ENCODE peak calls at places on chromosomes 13 and 19, in five cellular contexts. One of them, this sample, is unnamed.

GRCh38 chr13:105665284-105665683 is 870.2 kb downstream of the EFNB2 start:
- DNase-seq in PC-3: peak; percentile 11
- DNase-seq in Peyer's patch: no peak
- DNase-seq in thoracic aorta: no peak
- DNase-seq in testis: no peak
- DNase-seq in this sample: no peak

GRCh38 chr13:62321895-62322294 is 906.2 kb upstream of the PCDH20 start:
- DNase-seq in PC-3: no peak
- DNase-seq in Peyer's patch: no peak
- DNase-seq in thoracic aorta: no peak
- DNase-seq in testis: no peak
- DNase-seq in this sample: no peak

GRCh38 chr19:8332976-8333770 is 9.9 kb downstream of the KANK3 start:
- DNase-seq in PC-3: no peak
- DNase-seq in Peyer's patch: no peak
- DNase-seq in thoracic aorta: no peak
- DNase-seq in testis: no peak
- DNase-seq in this sample: no peak

GRCh38 chr13:28355046-28355821 is 139.7 kb downstream of the FLT1 start:
- DNase-seq in PC-3: no peak
- DNase-seq in Peyer's patch: no peak
- DNase-seq in thoracic aorta: no peak
- DNase-seq in testis: peak; percentile 43
- DNase-seq in this sample: no peak

GRCh38 chr19:38229585-38230073 is 5.6 kb upstream of the DPF1 start:
- DNase-seq in PC-3: peak; percentile 67
- DNase-seq in Peyer's patch: peak; percentile 60
- DNase-seq in thoracic aorta: no peak
- DNase-seq in testis: peak; percentile 77
- DNase-seq in this sample: peak; percentile 92

GRCh38 chr19:50977626-50978025 is 6.1 kb downstream of the KLK7 start:
- DNase-seq in PC-3: peak; percentile 42
- DNase-seq in Peyer's patch: no peak
- DNase-seq in thoracic aorta: no peak
- DNase-seq in testis: no peak
- DNase-seq in this sample: no peak

GRCh38 chr19:17052439-17052838 is 22.8 kb downstream of the HAUS8 start:
- DNase-seq in PC-3: peak; percentile 71
- DNase-seq in Peyer's patch: peak; percentile 61
- DNase-seq in thoracic aorta: no peak
- DNase-seq in testis: peak; percentile 72
- DNase-seq in this sample: peak; percentile 60

GRCh38 chr13:35479223-35479536 is 2.7 kb upstream of the MAB21L1 start:
- DNase-seq in PC-3: no peak
- DNase-seq in Peyer's patch: no peak
- DNase-seq in thoracic aorta: no peak
- DNase-seq in testis: no peak
- DNase-seq in this sample: peak; percentile 13

GRCh38 chr19:9139609-9140158 is 513 bp upstream of the ZNF317 start:
- DNase-seq in PC-3: no peak
- DNase-seq in Peyer's patch: no peak
- DNase-seq in thoracic aorta: no peak
- DNase-seq in testis: no peak
- DNase-seq in this sample: no peak

DNA sequence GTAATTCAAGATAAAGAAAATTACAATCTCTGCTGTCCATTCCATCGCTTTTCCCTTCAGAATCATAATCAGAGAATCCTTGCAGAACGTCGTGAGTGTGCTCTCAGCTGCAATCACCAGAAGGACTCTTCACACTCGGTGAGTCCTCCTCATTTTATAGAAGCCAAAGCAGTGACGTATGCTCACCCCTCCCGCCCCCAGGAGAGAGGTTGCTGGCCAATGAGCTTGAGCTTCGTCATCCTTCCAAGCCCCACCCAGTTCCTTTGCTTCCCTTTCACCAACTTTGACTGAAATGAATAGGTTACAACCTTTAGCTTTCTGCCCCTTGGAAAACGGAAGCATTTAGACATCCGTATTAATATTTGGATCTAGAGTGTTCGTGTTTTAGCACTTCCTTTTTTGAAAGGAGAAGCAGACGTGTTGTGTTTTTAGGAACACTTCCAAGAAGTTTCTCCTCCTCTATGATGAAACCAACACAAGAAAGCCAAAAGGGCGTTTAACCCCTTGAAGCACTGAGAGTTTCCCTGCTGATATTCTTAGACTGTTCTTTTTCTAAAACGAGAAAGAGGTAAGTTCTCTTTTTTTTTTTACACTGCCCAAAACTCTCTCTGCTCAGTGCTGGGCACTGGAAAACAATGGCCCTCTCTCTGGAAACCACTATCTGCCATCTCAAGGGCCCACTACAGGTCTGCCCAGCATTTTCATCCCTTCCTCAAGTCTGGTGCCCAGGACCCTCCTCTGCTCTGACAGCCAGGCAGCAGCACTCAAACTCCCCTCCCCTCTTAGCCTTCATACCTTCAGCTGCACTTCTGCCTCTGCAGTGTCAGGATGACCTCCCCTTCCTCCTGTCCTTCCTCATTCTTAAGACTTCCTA is 44.3 kb upstream of the CEACAM21 start:
- DNase-seq in PC-3: no peak
- DNase-seq in Peyer's patch: peak; percentile 91
- DNase-seq in thoracic aorta: peak; percentile 22
- DNase-seq in testis: peak; percentile 64
- DNase-seq in this sample: no peak
- H3K4me1 ChIP-seq in PC-3: no peaks in the 10 kb centered on the region
- H3K4me1 ChIP-seq in Peyer's patch: peaks cover 17% of the 10 kb centered on the region
- H3K4me1 ChIP-seq in thoracic aorta: peaks cover 4% of the 10 kb centered on the region
- H3K4me1 ChIP-seq in testis: no peaks in the 10 kb centered on the region
- H3K4me1 ChIP-seq in this sample: no peaks in the 10 kb centered on the region

GRCh38 chr19:30719991-30720329 is 347.8 kb downstream of the ZNF536 start:
- DNase-seq in PC-3: no peak
- DNase-seq in Peyer's patch: no peak
- DNase-seq in thoracic aorta: no peak
- DNase-seq in testis: peak; percentile 19
- DNase-seq in this sample: no peak
- H3K4me3 ChIP-seq in PC-3: no peak overlapping the region
- H3K4me3 ChIP-seq in Peyer's patch: peak overlapping the region; percentile 51
- H3K4me3 ChIP-seq in thoracic aorta: peak overlapping the region; percentile 69
- H3K4me3 ChIP-seq in testis: peak overlapping the region; percentile 60
- H3K4me3 ChIP-seq in this sample: peak overlapping the region; percentile 7

DNA sequence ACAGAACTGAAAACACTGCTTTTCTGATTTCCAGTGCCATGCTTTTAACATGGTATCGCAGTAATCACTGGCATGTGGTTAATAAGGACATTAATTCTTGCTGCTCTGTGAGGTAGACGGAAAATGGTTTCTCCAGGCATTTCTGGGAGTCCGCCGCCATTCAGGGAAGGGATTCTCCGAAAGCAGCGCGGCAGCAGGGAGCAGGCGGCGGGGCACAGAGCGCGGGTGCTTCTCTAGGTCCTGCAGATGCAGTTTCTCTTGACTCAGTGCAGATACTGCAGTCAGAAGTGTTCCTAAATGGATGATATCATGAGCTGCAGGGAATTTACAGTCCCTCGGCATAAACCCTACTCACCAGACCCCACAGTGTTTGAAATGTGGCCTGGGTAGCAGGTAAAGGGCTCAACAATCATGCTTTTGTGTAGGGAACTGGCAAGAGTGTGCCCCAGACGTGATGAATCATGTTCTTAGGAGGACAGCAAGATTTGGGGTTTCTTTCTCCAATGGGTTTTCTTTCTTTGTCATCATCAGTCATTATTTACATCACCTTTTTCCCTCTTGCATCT is 338.6 kb upstream of the ARGLU1 start:
- DNase-seq in PC-3: no peak
- DNase-seq in Peyer's patch: no peak
- DNase-seq in thoracic aorta: no peak
- DNase-seq in testis: no peak
- DNase-seq in this sample: no peak
- TF ChIP-seq CTCF in PC-3: no peak
- TF ChIP-seq CTCF in Peyer's patch: no peak
- TF ChIP-seq CTCF in thoracic aorta: no peak
- TF ChIP-seq CTCF in testis: no peak
- TF ChIP-seq CTCF in this sample: no peak

GRCh38 chr19:44758596-44758995 is 10.1 kb downstream of the BCL3 start:
- DNase-seq in PC-3: no peak
- DNase-seq in Peyer's patch: no peak
- DNase-seq in thoracic aorta: no peak
- DNase-seq in testis: no peak
- DNase-seq in this sample: peak; percentile 58
- H3K4me1 ChIP-seq in PC-3: peaks cover 17% of the 10 kb centered on the region
- H3K4me1 ChIP-seq in Peyer's patch: peaks cover 14% of the 10 kb centered on the region
- H3K4me1 ChIP-seq in thoracic aorta: peaks cover 37% of the 10 kb centered on the region
- H3K4me1 ChIP-seq in testis: peaks cover 32% of the 10 kb centered on the region
- H3K4me1 ChIP-seq in this sample: peaks cover 15% of the 10 kb centered on the region

DNA sequence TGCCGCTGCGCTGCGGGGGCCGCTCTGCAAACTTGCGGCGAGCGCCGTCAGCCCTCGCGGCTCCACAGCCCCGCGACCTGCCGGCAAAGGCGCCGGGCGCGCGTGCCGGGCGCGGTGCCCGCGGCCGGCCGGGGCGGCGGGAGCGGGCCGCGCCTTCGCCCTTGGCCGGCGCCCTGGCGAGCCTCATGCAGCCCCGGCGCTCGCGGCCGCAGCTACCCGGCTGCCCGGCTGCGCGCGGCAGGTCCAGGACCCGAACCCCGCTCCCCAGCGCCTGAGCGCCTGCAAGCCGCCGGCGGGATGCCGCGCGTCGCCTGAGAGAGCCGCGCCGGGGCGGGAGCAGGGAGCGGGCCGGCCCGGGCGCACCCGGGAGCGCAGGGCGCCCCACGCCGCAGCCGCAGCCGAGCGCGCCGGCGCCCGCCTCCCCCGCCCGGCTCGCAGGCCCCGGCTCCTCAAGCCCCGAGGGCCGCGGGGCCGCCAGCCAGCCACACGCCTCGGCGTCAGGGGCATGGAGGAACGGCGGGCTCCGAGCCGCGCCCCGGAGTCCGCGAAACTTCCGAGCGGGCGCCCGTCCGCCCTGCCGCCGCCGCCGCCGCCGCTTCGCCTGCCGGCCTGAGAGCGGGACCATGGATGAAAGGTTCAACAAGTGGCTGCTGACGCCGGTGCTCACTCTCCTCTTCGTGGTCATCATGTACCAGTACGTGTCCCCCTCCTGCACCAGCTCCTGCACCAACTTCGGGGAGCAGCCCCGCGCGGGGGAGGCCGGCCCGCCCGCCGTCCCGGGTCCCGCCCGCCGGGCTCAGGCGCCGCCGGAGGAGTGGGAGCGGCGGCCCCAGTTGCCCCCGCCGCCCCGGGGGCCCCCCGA is 564 bp downstream of the HS6ST3 start:
- DNase-seq in PC-3: no peak
- DNase-seq in Peyer's patch: no peak
- DNase-seq in thoracic aorta: no peak
- DNase-seq in testis: peak; percentile 22
- DNase-seq in this sample: peak; percentile 11
- H3K4me3 ChIP-seq in PC-3: peak overlapping the region; percentile 70
- H3K4me3 ChIP-seq in Peyer's patch: peak overlapping the region; percentile 46
- H3K4me3 ChIP-seq in thoracic aorta: peak overlapping the region; percentile 73
- H3K4me3 ChIP-seq in testis: peak overlapping the region; percentile 58
- H3K4me3 ChIP-seq in this sample: peak overlapping the region; percentile 39

GRCh38 chr13:52009985-52010384 is 1.3 kb downstream of the ATP7B start:
- DNase-seq in PC-3: no peak
- DNase-seq in Peyer's patch: no peak
- DNase-seq in thoracic aorta: no peak
- DNase-seq in testis: no peak
- DNase-seq in this sample: no peak

GRCh38 chr13:52006491-52007245 is 4.6 kb downstream of the ATP7B start:
- DNase-seq in PC-3: no peak
- DNase-seq in Peyer's patch: no peak
- DNase-seq in thoracic aorta: no peak
- DNase-seq in testis: no peak
- DNase-seq in this sample: no peak

GRCh38 chr13:52011690-52012511 is at the start of gene ALG11:
- DNase-seq in PC-3: peak; percentile 97
- DNase-seq in Peyer's patch: peak; percentile 100
- DNase-seq in thoracic aorta: peak; percentile 96
- DNase-seq in testis: peak; percentile 100
- DNase-seq in this sample: peak; percentile 99

GRCh38 chr13:52012512-52012836 is 276 bp downstream of the ALG11 start:
- DNase-seq in PC-3: no peak
- DNase-seq in Peyer's patch: no peak
- DNase-seq in thoracic aorta: no peak
- DNase-seq in testis: no peak
- DNase-seq in this sample: no peak

GRCh38 chr13:52010890-52011689 is at the start of gene ATP7B:
- DNase-seq in PC-3: no peak
- DNase-seq in Peyer's patch: peak; percentile 59
- DNase-seq in thoracic aorta: no peak
- DNase-seq in testis: peak; percentile 36
- DNase-seq in this sample: peak; percentile 13
- TF ChIP-seq CTCF in PC-3: no peak
- TF ChIP-seq CTCF in Peyer's patch: peak; percentile 15
- TF ChIP-seq CTCF in thoracic aorta: no peak
- TF ChIP-seq CTCF in testis: no peak
- TF ChIP-seq CTCF in this sample: no peak

DNA sequence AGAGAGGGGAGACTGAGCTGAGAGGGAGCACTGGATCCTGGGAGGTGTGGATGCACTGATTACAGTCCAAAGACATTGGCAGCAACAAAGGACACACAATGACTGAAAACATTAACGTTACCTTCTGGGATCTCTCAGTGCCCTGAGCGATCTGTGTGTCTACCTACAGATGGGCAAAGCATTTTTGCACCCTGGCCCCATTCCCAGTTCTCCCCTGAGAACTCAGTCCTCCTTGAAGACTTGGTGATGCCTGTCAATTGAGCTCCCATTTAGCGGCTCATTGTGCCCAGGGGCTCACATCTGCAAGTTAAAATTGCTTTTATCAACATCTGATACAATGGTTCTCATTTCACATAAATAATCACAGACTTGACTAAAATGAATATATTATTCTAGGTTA is 62.5 kb downstream of the CDADC1 start:
- DNase-seq in PC-3: no peak
- DNase-seq in Peyer's patch: no peak
- DNase-seq in thoracic aorta: no peak
- DNase-seq in testis: no peak
- DNase-seq in this sample: no peak
- H3K4me1 ChIP-seq in PC-3: peaks cover 23% of the 10 kb centered on the region
- H3K4me1 ChIP-seq in Peyer's patch: peaks cover 3% of the 10 kb centered on the region
- H3K4me1 ChIP-seq in thoracic aorta: peaks cover 20% of the 10 kb centered on the region
- H3K4me1 ChIP-seq in testis: peaks cover 45% of the 10 kb centered on the region
- H3K4me1 ChIP-seq in this sample: no peaks in the 10 kb centered on the region

GRCh38 chr19:56896041-56896440 is 55.5 kb upstream of the PEG3 start:
- DNase-seq in PC-3: no peak
- DNase-seq in Peyer's patch: no peak
- DNase-seq in thoracic aorta: no peak
- DNase-seq in testis: no peak
- DNase-seq in this sample: no peak

GRCh38 chr19:56905616-56906015 is 65.1 kb upstream of the PEG3 start:
- DNase-seq in PC-3: no peak
- DNase-seq in Peyer's patch: no peak
- DNase-seq in thoracic aorta: no peak
- DNase-seq in testis: no peak
- DNase-seq in this sample: no peak

GRCh38 chr19:56899943-56900342 is 59.4 kb upstream of the PEG3 start:
- DNase-seq in PC-3: no peak
- DNase-seq in Peyer's patch: no peak
- DNase-seq in thoracic aorta: no peak
- DNase-seq in testis: no peak
- DNase-seq in this sample: no peak

GRCh38 chr19:56900573-56901097 is 60.1 kb upstream of the PEG3 start:
- DNase-seq in PC-3: no peak
- DNase-seq in Peyer's patch: no peak
- DNase-seq in thoracic aorta: no peak
- DNase-seq in testis: no peak
- DNase-seq in this sample: peak; percentile 4
- H3K4me3 ChIP-seq in PC-3: no peak overlapping the region
- H3K4me3 ChIP-seq in Peyer's patch: no peak overlapping the region
- H3K4me3 ChIP-seq in thoracic aorta: no peak overlapping the region
- H3K4me3 ChIP-seq in testis: no peak overlapping the region
- H3K4me3 ChIP-seq in this sample: no peak overlapping the region

This sample was measured in cardiac muscle cell.